ENCODE peak calls at places on chromosomes 2 and 18, in six cellular contexts. G is body of pancreas, R is suprapubic skin, O is A549, J is MM.1S, K is lower lobe of right lung. F is an unnamed sample. For H3K9me3, the result is how much of the 10 kb centered on the place peaks cover.

GRCh38 chr18:47901624-47902362 is 28.7 kb downstream of the SMAD2 start:
- DNase-seq in G (no peak), R (no peak), O (no peak), J (no peak), K (no peak), F (no peak)

GRCh38 chr2:219486424-219486959 is 12.2 kb upstream of the GMPPA start:
- DNase-seq in G (no peak), R (no peak), O (no peak), J (no peak), K (no peak), F (no peak)

GRCh38 chr2:233845301-233846060 is 8.9 kb downstream of the HJURP start:
- DNase-seq in G (no peak), R (no peak), O (no peak), J (no peak), K (no peak), F (peak)

GRCh38 chr2:144642106-144642505 is 122.2 kb upstream of the ZEB2 start:
- DNase-seq in G (no peak), R (no peak), O (no peak), J (no peak), K (no peak), F (no peak)

GRCh38 chr2:69149631-69150215 is 136.7 kb downstream of the ANTXR1 start:
- DNase-seq in G (no peak), R (peak), O (peak), J (no peak), K (no peak), F (no peak)

GRCh38 chr2:20525041-20526035 is 78.5 kb downstream of the RHOB start:
- DNase-seq in G (peak), R (no peak), O (no peak), J (no peak), K (peak), F (peak)

GRCh38 chr2:57376985-57377384 is 669.6 kb upstream of the VRK2 start:
- DNase-seq in G (no peak), R (no peak), O (no peak), J (no peak), K (no peak), F (no peak)

GRCh38 chr2:226176298-226176984 is 623.2 kb downstream of the IRS1 start:
- DNase-seq in G (no peak), R (no peak), O (no peak), J (no peak), K (no peak), F (no peak)

GRCh38 chr2:178193496-178193822 is 853 bp upstream of the OSBPL6 start:
- DNase-seq in G (no peak), R (no peak), O (no peak), J (no peak), K (no peak), F (no peak)

GRCh38 chr2:55862673-55863390 is 60.8 kb downstream of the EFEMP1 start:
- DNase-seq in G (peak), R (no peak), O (peak), J (no peak), K (no peak), F (no peak)

GRCh38 chr2:128268611-128269357 is 49.9 kb downstream of the HS6ST1 start:
- DNase-seq in G (no peak), R (peak), O (no peak), J (no peak), K (no peak), F (peak)

GRCh38 chr2:149330127-149331022 is at the start of gene LYPD6:
- DNase-seq in G (peak), R (peak), O (peak), J (peak), K (peak), F (peak)

GRCh38 chr2:226796840-226797288 is 2.8 kb downstream of the IRS1 start:
- DNase-seq in G (no peak), R (no peak), O (no peak), J (no peak), K (peak), F (peak)

GRCh38 chr2:96773922-96774321 is 13.2 kb downstream of the CNNM4 start:
- DNase-seq in G (peak), R (no peak), O (no peak), J (peak), K (peak), F (no peak)

GRCh38 chr2:219836647-219837177 is 209.3 kb downstream of the SLC4A3 start:
- DNase-seq in G (no peak), R (no peak), O (peak), J (no peak), K (no peak), F (no peak)

GRCh38 chr2:99397251-99397920 is 60.2 kb downstream of the EIF5B start:
- DNase-seq in G (no peak), R (no peak), O (no peak), J (no peak), K (no peak), F (no peak)

GRCh38 chr18:36572135-36572856 is 256.5 kb downstream of the TPGS2 start:
- DNase-seq in G (peak), R (no peak), O (peak), J (peak), K (no peak), F (no peak)

GRCh38 chr2:72148391-72148974 is 821 bp upstream of the CYP26B1 start:
- DNase-seq in G (no peak), R (no peak), O (no peak), J (peak), K (no peak), F (no peak)

GRCh38 chr2:134097740-134098139 is 156.1 kb upstream of the MGAT5 start:
- DNase-seq in G (no peak), R (no peak), O (no peak), J (no peak), K (no peak), F (no peak)

GRCh38 chr2:146576301-146576700 is 1268.5 kb upstream of the ACVR2A start:
- DNase-seq in G (no peak), R (no peak), O (no peak), J (no peak), K (no peak), F (no peak)

GRCh38 chr18:39764848-39765247 is 2190.2 kb upstream of the PIK3C3 start:
- DNase-seq in G (no peak), R (no peak), O (no peak), J (no peak), K (no peak), F (no peak)

GRCh38 chr2:99079226-99079625 is 62.3 kb upstream of the C2orf15 start:
- DNase-seq in G (no peak), R (no peak), O (no peak), J (no peak), K (no peak), F (no peak)

GRCh38 chr2:109060496-109060895 is 68.5 kb upstream of the SH3RF3 start:
- DNase-seq in G (no peak), R (no peak), O (no peak), J (no peak), K (no peak), F (no peak)

GRCh38 chr2:119871725-119872124 is 112.0 kb downstream of the PTPN4 start:
- DNase-seq in G (no peak), R (no peak), O (no peak), J (no peak), K (no peak), F (no peak)

GRCh38 chr2:238097988-238098853 is 1.9 kb upstream of the ESPNL start:
- DNase-seq in G (peak), R (peak), O (peak), J (peak), K (peak), F (peak)

GRCh38 chr2:215002500-215002899 is 135.9 kb downstream of the ABCA12 start:
- DNase-seq in G (peak), R (no peak), O (peak), J (peak), K (no peak), F (no peak)

GRCh38 chr2:218418717-218419458 is at the start of gene VIL1:
- DNase-seq in G (peak), R (no peak), O (no peak), J (no peak), K (no peak), F (no peak)

GRCh38 chr18:65761636-65762310 is 11.0 kb downstream of the CDH7 start:
- DNase-seq in G (no peak), R (no peak), O (no peak), J (no peak), K (no peak), F (no peak)

GRCh38 chr2:239440511-239440959 is 39.7 kb upstream of the HDAC4 start:
- DNase-seq in G (no peak), R (no peak), O (no peak), J (no peak), K (no peak), F (no peak)

GRCh38 chr18:35248429-35248828 is 7.6 kb downstream of the ZNF397 start:
- DNase-seq in G (no peak), R (no peak), O (no peak), J (no peak), K (no peak), F (no peak)

GRCh38 chr18:35244671-35245070 is 3.8 kb downstream of the ZNF397 start:
- DNase-seq in G (no peak), R (no peak), O (no peak), J (no peak), K (no peak), F (no peak)

GRCh38 chr18:35245719-35246317 is 5.0 kb downstream of the ZNF397 start:
- DNase-seq in G (no peak), R (no peak), O (no peak), J (no peak), K (no peak), F (no peak)

GRCh38 chr18:35247412-35248249 is 6.8 kb downstream of the ZNF397 start:
- DNase-seq in G (no peak), R (no peak), O (no peak), J (no peak), K (no peak), F (no peak)

DNA sequence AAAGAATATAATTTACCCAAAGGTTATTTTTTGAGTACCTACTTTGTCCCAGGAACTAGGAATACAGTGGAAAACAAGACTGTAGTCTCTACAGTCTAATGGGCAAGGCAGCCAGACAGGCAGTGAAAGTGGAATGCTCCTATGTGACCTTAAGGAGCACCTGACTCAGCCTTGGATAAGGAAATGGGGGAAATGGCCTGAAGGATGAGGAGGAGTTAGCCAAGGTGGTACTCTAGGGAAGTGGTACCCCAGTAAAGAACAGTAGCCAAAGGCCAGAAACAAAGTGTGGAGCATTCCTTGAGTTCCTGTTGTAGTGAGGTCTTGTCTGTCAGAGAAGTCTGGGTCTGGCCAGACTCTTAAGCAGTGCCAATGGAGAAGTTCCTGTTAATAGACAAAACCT is 6.0 kb downstream of the ZNF397 start:
- DNase-seq in G (no peak), R (no peak), O (no peak), J (no peak), K (no peak), F (no peak)
- H3K9me3 ChIP-seq in G (under half), R (under half), O (half or more), J (under half), K (under half), F (under half)

DNA sequence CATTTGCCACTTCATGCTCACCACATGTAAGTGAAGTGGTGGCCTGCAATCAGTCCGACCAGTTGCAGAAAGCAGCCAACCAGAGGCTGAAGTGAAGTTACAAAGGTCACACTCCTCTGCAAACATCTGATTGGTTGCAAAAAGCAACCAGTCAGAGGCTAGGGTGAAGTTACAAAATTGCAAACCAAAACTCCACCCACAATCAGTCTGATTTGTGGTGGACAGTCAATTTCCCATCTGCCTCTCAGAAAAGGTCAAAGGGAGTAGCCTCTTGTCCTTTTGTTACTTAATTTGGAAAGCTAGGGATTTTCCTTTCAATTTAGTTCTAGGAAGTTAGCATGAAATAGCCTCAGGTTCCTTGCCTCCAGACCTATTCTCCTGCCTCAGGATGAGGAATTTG is 185.0 kb downstream of the UXS1 start:
- DNase-seq in G (no peak), R (no peak), O (no peak), J (no peak), K (no peak), F (no peak)
- H3K9me3 ChIP-seq in G (under half), R (under half), O (under half), J (under half), K (under half), F (under half)

DNA sequence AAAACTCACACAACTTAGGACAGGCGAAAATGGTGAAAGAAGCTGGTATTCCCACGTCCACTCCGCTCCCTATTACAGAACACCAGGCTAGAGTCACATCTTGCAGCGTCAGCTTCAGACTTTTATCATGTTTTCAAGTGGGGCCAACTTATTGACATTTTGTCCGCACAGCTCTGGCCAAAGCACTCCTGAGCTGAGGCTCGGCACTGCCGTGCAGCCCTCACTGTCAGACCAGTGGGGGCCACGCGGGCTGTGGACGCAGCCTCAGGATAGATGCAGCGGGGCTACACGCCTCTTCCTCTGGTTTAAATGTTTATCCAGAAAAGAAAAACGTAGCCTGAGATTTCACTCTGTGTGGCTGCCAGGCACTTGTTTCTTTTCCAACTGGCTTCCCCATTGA is 267.4 kb downstream of the DCDC2C start:
- DNase-seq in G (no peak), R (no peak), O (no peak), J (no peak), K (no peak), F (no peak)
- H3K9me3 ChIP-seq in G (under half), R (under half), O (under half), J (under half), K (under half), F (under half)

DNA sequence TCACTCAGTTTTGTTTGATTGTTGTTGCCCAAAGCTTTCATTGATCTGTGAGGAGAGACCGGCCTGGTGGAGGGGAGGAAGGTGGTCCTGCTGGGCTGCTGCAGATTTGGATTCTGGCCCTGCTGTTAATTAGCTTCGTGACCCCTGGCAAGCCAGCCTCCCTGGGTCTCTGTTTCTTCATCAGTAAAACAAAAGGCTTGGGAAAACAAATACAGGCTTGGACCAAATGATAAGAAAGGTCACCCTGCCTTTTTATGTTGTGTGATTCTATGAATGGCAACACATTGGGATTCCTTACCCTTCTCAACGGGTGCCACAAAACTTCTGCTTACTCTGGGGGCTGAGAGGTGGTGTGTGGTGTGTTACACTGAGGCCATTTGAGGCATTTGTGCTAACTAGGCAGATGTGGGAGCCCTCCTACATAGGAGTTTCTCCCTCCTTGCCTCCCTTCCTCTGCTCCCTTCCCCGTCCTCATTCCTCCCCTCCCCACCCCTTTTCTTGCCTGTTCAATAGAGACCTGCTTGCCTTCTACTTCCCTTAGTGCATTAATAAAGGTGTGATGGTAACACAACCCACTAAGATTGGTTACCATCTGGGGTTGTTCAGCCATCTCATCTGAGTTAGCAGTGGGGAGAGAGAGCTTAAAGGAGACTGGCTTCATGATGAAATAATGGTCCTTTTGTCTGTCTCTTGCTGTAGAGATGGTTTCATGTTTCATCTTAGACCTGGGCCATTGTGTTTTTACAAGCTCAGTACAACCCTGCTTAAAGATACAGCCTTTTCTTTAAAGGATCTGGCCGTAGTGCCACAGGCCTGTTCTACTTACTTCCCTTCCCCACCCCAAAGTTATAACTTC is 96.2 kb downstream of the TANC1 start:
- DNase-seq in G (no peak), R (no peak), O (no peak), J (no peak), K (no peak), F (no peak)
- H3K9me3 ChIP-seq in G (under half), R (under half), O (under half), J (under half), K (under half), F (under half)

GRCh38 chr2:161343235-161343634 is 35.0 kb downstream of the PSMD14 start:
- DNase-seq in G (no peak), R (no peak), O (no peak), J (no peak), K (no peak), F (no peak)
- H3K9me3 ChIP-seq in G (under half), R (under half), O (under half), J (under half), K (under half), F (under half)